ENCODE peak calls at places on chromosomes 3 and 15, in five cellular contexts. I is NCI-H1092, W is cardiac fibroblast, N is WERI-Rb-1, M is NCI-H510A treated with DMSO at 0.1 percent for 48 hours. S is an unnamed sample.

GRCh38 chr3:31014317-31015040 is 120.0 kb upstream of the GADL1 start:
- DNase-seq in I (no peak), W (peak; percentile 93), N (no peak), M (no peak), S (no peak)

GRCh38 chr3:172034786-172035685 is 4.3 kb upstream of the FNDC3B start:
- DNase-seq in I (no peak), W (peak; percentile 61), N (no peak), M (peak; percentile 30), S (peak; percentile 46)

GRCh38 chr3:83622526-83622925 is 1336.3 kb upstream of the CADM2 start:
- DNase-seq in I (no peak), W (no peak), N (no peak), M (no peak), S (no peak)

GRCh38 chr3:36763850-36764703 is at the start of gene DCLK3:
- DNase-seq in I (no peak), W (no peak), N (peak; percentile 61), M (peak; percentile 12), S (peak; percentile 47)

GRCh38 chr15:32838820-32839219 is 121.0 kb downstream of the GREM1 start:
- DNase-seq in I (peak; percentile 56), W (peak; percentile 96), N (no peak), M (peak; percentile 20), S (no peak)

GRCh38 chr3:195809291-195809785 is 2.4 kb downstream of the MUC4 start:
- DNase-seq in I (no peak), W (no peak), N (no peak), M (no peak), S (no peak)

GRCh38 chr3:73622135-73622534 is 2.6 kb downstream of the PDZRN3 start:
- DNase-seq in I (peak; percentile 52), W (no peak), N (peak; percentile 11), M (peak; percentile 46), S (peak; percentile 94)

GRCh38 chr15:70241031-70241430 is 143.3 kb upstream of the TLE3 start:
- DNase-seq in I (no peak), W (no peak), N (no peak), M (no peak), S (no peak)

GRCh38 chr3:74862501-74862900 is 248.0 kb upstream of the CNTN3 start:
- DNase-seq in I (no peak), W (peak; percentile 7), N (no peak), M (no peak), S (no peak)